ENCODE peak calls at places on chromosomes 7 and 10, in four cellular contexts. One of them, this sample, is unnamed.

GRCh38 chr7:139680676-139681462 is 96.9 kb downstream of the HIPK2 start:
- DNase-seq in body of pancreas: peak; percentile 54
- DNase-seq in fibroblast of lung: peak; percentile 99
- DNase-seq in pancreas: no peak
- DNase-seq in this sample: peak; percentile 88

GRCh38 chr10:49115796-49116508 is 630 bp upstream of the VSTM4 start:
- DNase-seq in body of pancreas: no peak
- DNase-seq in fibroblast of lung: no peak
- DNase-seq in pancreas: no peak
- DNase-seq in this sample: no peak

GRCh38 chr10:530717-531116 is 158.8 kb downstream of the DIP2C start:
- DNase-seq in body of pancreas: no peak
- DNase-seq in fibroblast of lung: no peak
- DNase-seq in pancreas: no peak
- DNase-seq in this sample: no peak

GRCh38 chr10:121994429-121994881 is 5.5 kb downstream of the TACC2 start:
- DNase-seq in body of pancreas: peak; percentile 66
- DNase-seq in fibroblast of lung: peak; percentile 8
- DNase-seq in pancreas: peak; percentile 52
- DNase-seq in this sample: peak; percentile 9

GRCh38 chr7:50674896-50675835 is 107.5 kb downstream of the GRB10 start:
- DNase-seq in body of pancreas: no peak
- DNase-seq in fibroblast of lung: no peak
- DNase-seq in pancreas: no peak
- DNase-seq in this sample: no peak

GRCh38 chr7:73715648-73716317 is 3.7 kb downstream of the STX1A start:
- DNase-seq in body of pancreas: peak; percentile 58
- DNase-seq in fibroblast of lung: peak; percentile 92
- DNase-seq in pancreas: no peak
- DNase-seq in this sample: peak; percentile 89

GRCh38 chr7:132455306-132455705 is 121.0 kb downstream of the PLXNA4 start:
- DNase-seq in body of pancreas: no peak
- DNase-seq in fibroblast of lung: peak; percentile 13
- DNase-seq in pancreas: no peak
- DNase-seq in this sample: no peak

GRCh38 chr10:32938554-32939061 is 19.4 kb downstream of the ITGB1 start:
- DNase-seq in body of pancreas: peak; percentile 42
- DNase-seq in fibroblast of lung: no peak
- DNase-seq in pancreas: no peak
- DNase-seq in this sample: no peak

GRCh38 chr10:110512461-110513187 is 14.9 kb downstream of the DUSP5 start:
- DNase-seq in body of pancreas: no peak
- DNase-seq in fibroblast of lung: peak; percentile 93
- DNase-seq in pancreas: no peak
- DNase-seq in this sample: peak; percentile 94

GRCh38 chr7:374706-375490 is 84.9 kb downstream of the FOXL3 start:
- DNase-seq in body of pancreas: no peak
- DNase-seq in fibroblast of lung: no peak
- DNase-seq in pancreas: peak; percentile 34
- DNase-seq in this sample: no peak

GRCh38 chr10:81724431-81724830 is 150.6 kb upstream of the NRG3 start:
- DNase-seq in body of pancreas: no peak
- DNase-seq in fibroblast of lung: no peak
- DNase-seq in pancreas: no peak
- DNase-seq in this sample: no peak

GRCh38 chr10:83037653-83038052 is 1101.7 kb upstream of the GHITM start:
- DNase-seq in body of pancreas: no peak
- DNase-seq in fibroblast of lung: peak; percentile 6
- DNase-seq in pancreas: no peak
- DNase-seq in this sample: no peak

GRCh38 chr10:120386196-120386595 is 70.8 kb upstream of the PLPP4 start:
- DNase-seq in body of pancreas: no peak
- DNase-seq in fibroblast of lung: no peak
- DNase-seq in pancreas: no peak
- DNase-seq in this sample: no peak

GRCh38 chr10:36173364-36173763 is 531.3 kb upstream of the FZD8 start:
- DNase-seq in body of pancreas: no peak
- DNase-seq in fibroblast of lung: peak; percentile 55
- DNase-seq in pancreas: no peak
- DNase-seq in this sample: no peak

GRCh38 chr7:120733143-120733542 is 124.8 kb downstream of the TSPAN12 start:
- DNase-seq in body of pancreas: no peak
- DNase-seq in fibroblast of lung: peak; percentile 87
- DNase-seq in pancreas: no peak
- DNase-seq in this sample: peak; percentile 89

GRCh38 chr7:96300487-96300886 is 21.4 kb downstream of the SLC25A13 start:
- DNase-seq in body of pancreas: no peak
- DNase-seq in fibroblast of lung: peak; percentile 35
- DNase-seq in pancreas: no peak
- DNase-seq in this sample: peak; percentile 52

GRCh38 chr10:108275895-108276685 is 1111.6 kb upstream of the SORCS1 start:
- DNase-seq in body of pancreas: no peak
- DNase-seq in fibroblast of lung: peak; percentile 1
- DNase-seq in pancreas: no peak
- DNase-seq in this sample: no peak

GRCh38 chr7:105219771-105220160 is 169.0 kb downstream of the SRPK2 start:
- DNase-seq in body of pancreas: no peak
- DNase-seq in fibroblast of lung: peak; percentile 93
- DNase-seq in pancreas: no peak
- DNase-seq in this sample: peak; percentile 64

GRCh38 chr7:24755541-24756416 is 1.5 kb downstream of the GSDME start:
- DNase-seq in body of pancreas: no peak
- DNase-seq in fibroblast of lung: peak; percentile 76
- DNase-seq in pancreas: no peak
- DNase-seq in this sample: peak; percentile 69

GRCh38 chr7:155131090-155131489 is 61.0 kb downstream of the HTR5A start:
- DNase-seq in body of pancreas: no peak
- DNase-seq in fibroblast of lung: no peak
- DNase-seq in pancreas: no peak
- DNase-seq in this sample: no peak

GRCh38 chr7:7151285-7151684 is 31.1 kb upstream of the C1GALT1 start:
- DNase-seq in body of pancreas: no peak
- DNase-seq in fibroblast of lung: no peak
- DNase-seq in pancreas: no peak
- DNase-seq in this sample: no peak

GRCh38 chr10:35398888-35399287 is 62.6 kb downstream of the CCNY start:
- DNase-seq in body of pancreas: no peak
- DNase-seq in fibroblast of lung: no peak
- DNase-seq in pancreas: no peak
- DNase-seq in this sample: no peak

GRCh38 chr10:125505648-125506047 is 177.3 kb downstream of the TEX36 start:
- DNase-seq in body of pancreas: no peak
- DNase-seq in fibroblast of lung: no peak
- DNase-seq in pancreas: no peak
- DNase-seq in this sample: no peak
- TF ChIP-seq CTCF in body of pancreas: no peak
- TF ChIP-seq CTCF in fibroblast of lung: no peak
- TF ChIP-seq CTCF in pancreas: no peak
- TF ChIP-seq CTCF in this sample: no peak

GRCh38 chr7:145850636-145851035 is 266.0 kb upstream of the CNTNAP2 start:
- DNase-seq in body of pancreas: no peak
- DNase-seq in fibroblast of lung: no peak
- DNase-seq in pancreas: no peak
- DNase-seq in this sample: no peak
- H3K4me3 ChIP-seq in body of pancreas: no peak overlapping the region
- H3K4me3 ChIP-seq in fibroblast of lung: no peak overlapping the region
- H3K4me3 ChIP-seq in pancreas: no peak overlapping the region
- H3K4me3 ChIP-seq in this sample: no peak overlapping the region

GRCh38 chr10:44978213-44978569 is 418 bp downstream of the DEPP1 start:
- DNase-seq in body of pancreas: no peak
- DNase-seq in fibroblast of lung: no peak
- DNase-seq in pancreas: no peak
- DNase-seq in this sample: no peak

GRCh38 chr10:44980309-44981171 is 1.9 kb upstream of the DEPP1 start:
- DNase-seq in body of pancreas: no peak
- DNase-seq in fibroblast of lung: peak; percentile 40
- DNase-seq in pancreas: peak; percentile 45
- DNase-seq in this sample: no peak

GRCh38 chr10:44977287-44978212 is 1.1 kb downstream of the DEPP1 start:
- DNase-seq in body of pancreas: no peak
- DNase-seq in fibroblast of lung: no peak
- DNase-seq in pancreas: peak; percentile 75
- DNase-seq in this sample: peak; percentile 39

GRCh38 chr10:44979281-44980181 is 922 bp upstream of the DEPP1 start:
- DNase-seq in body of pancreas: peak; percentile 19
- DNase-seq in fibroblast of lung: no peak
- DNase-seq in pancreas: peak; percentile 51
- DNase-seq in this sample: no peak

DNA sequence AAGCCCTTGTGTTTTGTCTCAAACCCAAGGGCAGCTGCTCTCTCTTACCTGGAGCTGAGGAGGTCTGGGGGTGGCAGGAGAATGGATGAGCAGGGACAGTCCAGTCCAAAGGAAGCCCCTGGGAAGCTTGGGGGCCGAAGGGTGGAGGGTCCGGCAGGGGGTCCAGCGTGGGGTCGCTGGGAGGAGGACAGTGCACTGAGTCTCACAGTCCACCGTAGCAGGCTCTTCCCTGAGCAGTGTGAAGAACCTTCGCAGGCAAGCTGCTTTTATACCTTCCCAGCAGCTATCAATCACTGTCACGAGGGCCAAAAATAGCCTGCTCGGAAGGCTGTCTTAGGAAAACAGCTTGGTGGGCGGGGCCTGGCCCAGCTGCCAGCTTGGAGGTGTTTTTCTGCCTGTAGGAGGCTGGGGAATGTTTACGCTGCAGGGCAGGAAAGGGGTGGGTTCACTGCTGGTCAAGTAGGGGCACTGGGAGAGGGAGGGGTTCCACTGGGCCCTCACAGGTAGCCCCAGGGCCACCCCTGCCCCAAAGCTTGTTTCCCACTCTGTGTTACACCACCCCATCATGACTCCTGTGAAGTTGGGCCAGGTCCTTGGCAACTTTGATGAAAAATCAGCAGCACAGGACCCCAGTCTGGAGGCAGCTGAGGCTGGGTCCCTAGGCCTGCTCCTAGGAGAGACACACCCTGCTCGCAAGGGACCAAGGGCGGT is at the start of gene DEPP1:
- DNase-seq in body of pancreas: peak; percentile 99
- DNase-seq in fibroblast of lung: peak; percentile 91
- DNase-seq in pancreas: peak; percentile 97
- DNase-seq in this sample: peak; percentile 96
- TF ChIP-seq CTCF in body of pancreas: no peak
- TF ChIP-seq CTCF in fibroblast of lung: no peak
- TF ChIP-seq CTCF in pancreas: no peak
- TF ChIP-seq CTCF in this sample: peak; percentile 26

DNA sequence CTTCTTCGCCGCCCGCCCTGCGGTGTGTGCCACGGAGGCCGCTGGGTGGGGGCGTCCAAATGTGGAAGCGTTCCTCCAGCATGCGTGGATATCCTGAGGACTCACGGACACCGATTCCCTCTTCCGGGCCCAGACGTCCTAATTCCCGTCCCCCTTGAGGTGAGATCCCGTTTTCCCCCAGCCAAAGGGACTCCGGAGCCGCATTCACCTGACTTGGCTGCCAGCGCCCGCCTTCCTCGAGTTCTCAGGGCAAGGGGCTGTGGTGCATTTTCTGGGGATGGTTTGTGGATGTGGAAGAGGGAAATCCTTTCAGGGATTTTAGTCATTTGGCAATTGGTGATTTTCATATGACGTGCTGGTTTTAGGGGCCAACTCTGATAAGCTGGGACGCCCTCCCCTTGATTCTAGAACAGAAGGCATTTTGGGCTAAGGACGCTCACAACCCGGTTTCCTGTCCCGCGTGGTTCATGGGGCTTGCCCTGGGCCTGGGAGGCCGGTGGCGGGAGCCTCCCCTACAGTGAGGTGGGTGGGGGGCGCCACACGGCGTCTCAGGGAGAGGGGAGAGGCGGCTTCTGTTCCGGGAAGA is 165.4 kb downstream of the ACTR3B start:
- DNase-seq in body of pancreas: no peak
- DNase-seq in fibroblast of lung: no peak
- DNase-seq in pancreas: no peak
- DNase-seq in this sample: no peak
- H3K4me3 ChIP-seq in body of pancreas: peak overlapping the region; percentile 18
- H3K4me3 ChIP-seq in fibroblast of lung: no peak overlapping the region
- H3K4me3 ChIP-seq in pancreas: peak overlapping the region; percentile 54
- H3K4me3 ChIP-seq in this sample: no peak overlapping the region

DNA sequence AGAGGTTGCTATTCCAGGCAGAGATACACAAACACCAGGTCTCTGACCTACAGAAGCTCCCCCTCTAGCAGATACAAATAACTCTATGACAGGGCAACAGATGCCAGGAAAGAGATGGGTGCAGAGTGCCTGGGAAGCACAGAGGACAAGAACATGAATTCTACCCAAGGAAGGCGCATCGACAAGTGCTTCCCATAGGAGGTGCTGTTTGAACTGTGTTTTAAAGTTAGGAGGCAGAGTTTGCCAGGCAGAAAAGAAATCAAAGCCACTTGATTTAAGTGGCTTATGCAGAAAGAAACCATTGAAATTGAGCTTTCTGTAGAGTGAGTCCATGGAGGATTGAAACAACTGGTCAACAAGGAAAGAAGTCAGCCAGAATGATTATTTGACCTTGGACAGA is 35.3 kb upstream of the EGR2 start:
- DNase-seq in body of pancreas: no peak
- DNase-seq in fibroblast of lung: no peak
- DNase-seq in pancreas: no peak
- DNase-seq in this sample: peak; percentile 42
- TF ChIP-seq CTCF in body of pancreas: no peak
- TF ChIP-seq CTCF in fibroblast of lung: peak; percentile 30
- TF ChIP-seq CTCF in pancreas: no peak
- TF ChIP-seq CTCF in this sample: peak; percentile 53